ENCODE peak calls at places on chromosome 10, in nine cellular contexts. One of them, this sample, is unnamed.

GRCh38 chr10:107284187-107284586 is 119.7 kb upstream of the SORCS1 start:
- DNase-seq in glutamatergic neuron: no peak
- DNase-seq in GM23338: peak
- DNase-seq in heart left ventricle: no peak
- DNase-seq in pancreas: no peak
- DNase-seq in mucosa of descending colon: no peak
- DNase-seq in lower lobe of right lung: no peak
- DNase-seq in foreskin fibroblast: no peak
- DNase-seq in dorsolateral prefrontal cortex: no peak
- DNase-seq in this sample: no peak

GRCh38 chr10:72697711-72698110 is 5.8 kb downstream of the MCU start:
- DNase-seq in glutamatergic neuron: no peak
- DNase-seq in mucosa of descending colon: no peak
- DNase-seq in foreskin fibroblast: no peak
- DNase-seq in heart left ventricle: no peak
- DNase-seq in dorsolateral prefrontal cortex: no peak
- DNase-seq in lower lobe of right lung: no peak
- DNase-seq in GM23338: no peak
- DNase-seq in pancreas: no peak
- DNase-seq in this sample: no peak

GRCh38 chr10:24465899-24466615 is 257.1 kb downstream of the KIAA1217 start:
- DNase-seq in mucosa of descending colon: no peak
- DNase-seq in GM23338: no peak
- DNase-seq in glutamatergic neuron: no peak
- DNase-seq in dorsolateral prefrontal cortex: no peak
- DNase-seq in foreskin fibroblast: peak
- DNase-seq in pancreas: peak
- DNase-seq in heart left ventricle: no peak
- DNase-seq in lower lobe of right lung: no peak
- DNase-seq in this sample: no peak

GRCh38 chr10:16742165-16742960 is 74.9 kb downstream of the RSU1 start:
- DNase-seq in heart left ventricle: no peak
- DNase-seq in dorsolateral prefrontal cortex: no peak
- DNase-seq in glutamatergic neuron: no peak
- DNase-seq in mucosa of descending colon: no peak
- DNase-seq in pancreas: no peak
- DNase-seq in GM23338: no peak
- DNase-seq in lower lobe of right lung: no peak
- DNase-seq in foreskin fibroblast: no peak
- DNase-seq in this sample: no peak

GRCh38 chr10:129169115-129169514 is 297.9 kb upstream of the MGMT start:
- DNase-seq in heart left ventricle: no peak
- DNase-seq in dorsolateral prefrontal cortex: no peak
- DNase-seq in glutamatergic neuron: no peak
- DNase-seq in lower lobe of right lung: no peak
- DNase-seq in mucosa of descending colon: no peak
- DNase-seq in pancreas: no peak
- DNase-seq in GM23338: no peak
- DNase-seq in foreskin fibroblast: no peak
- DNase-seq in this sample: no peak

GRCh38 chr10:32140403-32140802 is 84.2 kb upstream of the KIF5B start:
- DNase-seq in glutamatergic neuron: no peak
- DNase-seq in mucosa of descending colon: no peak
- DNase-seq in dorsolateral prefrontal cortex: no peak
- DNase-seq in heart left ventricle: no peak
- DNase-seq in pancreas: no peak
- DNase-seq in GM23338: peak
- DNase-seq in foreskin fibroblast: no peak
- DNase-seq in lower lobe of right lung: no peak
- DNase-seq in this sample: no peak

GRCh38 chr10:130213286-130214080 is 77.3 kb downstream of the GLRX3 start:
- DNase-seq in glutamatergic neuron: no peak
- DNase-seq in pancreas: no peak
- DNase-seq in mucosa of descending colon: no peak
- DNase-seq in lower lobe of right lung: no peak
- DNase-seq in heart left ventricle: no peak
- DNase-seq in dorsolateral prefrontal cortex: no peak
- DNase-seq in foreskin fibroblast: no peak
- DNase-seq in GM23338: no peak
- DNase-seq in this sample: no peak

GRCh38 chr10:72740526-72740925 is 48.6 kb downstream of the MCU start:
- DNase-seq in foreskin fibroblast: peak
- DNase-seq in glutamatergic neuron: no peak
- DNase-seq in GM23338: no peak
- DNase-seq in pancreas: no peak
- DNase-seq in dorsolateral prefrontal cortex: no peak
- DNase-seq in mucosa of descending colon: no peak
- DNase-seq in lower lobe of right lung: no peak
- DNase-seq in heart left ventricle: peak
- DNase-seq in this sample: no peak

GRCh38 chr10:117441812-117442443 is 66.7 kb upstream of the PDZD8 start:
- DNase-seq in lower lobe of right lung: no peak
- DNase-seq in mucosa of descending colon: no peak
- DNase-seq in glutamatergic neuron: no peak
- DNase-seq in pancreas: no peak
- DNase-seq in GM23338: no peak
- DNase-seq in foreskin fibroblast: peak
- DNase-seq in dorsolateral prefrontal cortex: no peak
- DNase-seq in heart left ventricle: no peak
- DNase-seq in this sample: no peak

DNA sequence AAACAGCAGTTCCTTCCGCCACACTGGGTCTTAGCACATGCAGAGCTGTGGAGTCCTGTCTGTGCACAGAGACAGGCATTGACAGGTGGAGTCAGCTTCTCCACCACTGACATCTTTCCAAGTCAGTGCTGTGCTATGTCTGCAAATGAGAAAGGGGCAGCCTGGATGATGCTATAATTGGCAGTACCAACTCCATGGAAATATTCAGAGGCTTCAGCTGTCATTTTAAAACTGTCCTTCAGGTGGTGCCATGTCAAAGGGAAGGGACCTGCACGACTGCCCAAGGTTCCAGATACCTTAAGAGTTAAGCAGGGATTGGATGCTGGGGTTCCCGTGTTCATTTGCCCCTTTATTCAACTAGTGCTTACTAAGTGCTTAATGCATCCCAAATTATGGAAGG is 258.0 kb upstream of the PRKCQ start:
- DNase-seq in glutamatergic neuron: no peak
- DNase-seq in heart left ventricle: no peak
- DNase-seq in lower lobe of right lung: no peak
- DNase-seq in pancreas: no peak
- DNase-seq in dorsolateral prefrontal cortex: no peak
- DNase-seq in foreskin fibroblast: no peak
- DNase-seq in GM23338: peak
- DNase-seq in mucosa of descending colon: no peak
- DNase-seq in this sample: no peak
- TF ChIP-seq CTCF in glutamatergic neuron: no peak
- TF ChIP-seq CTCF in heart left ventricle: no peak
- TF ChIP-seq CTCF in lower lobe of right lung: peak
- TF ChIP-seq CTCF in pancreas: no peak
- TF ChIP-seq CTCF in dorsolateral prefrontal cortex: no peak
- TF ChIP-seq CTCF in foreskin fibroblast: no peak
- TF ChIP-seq CTCF in GM23338: peak
- TF ChIP-seq CTCF in mucosa of descending colon: no peak
- TF ChIP-seq CTCF in this sample: no peak

DNA sequence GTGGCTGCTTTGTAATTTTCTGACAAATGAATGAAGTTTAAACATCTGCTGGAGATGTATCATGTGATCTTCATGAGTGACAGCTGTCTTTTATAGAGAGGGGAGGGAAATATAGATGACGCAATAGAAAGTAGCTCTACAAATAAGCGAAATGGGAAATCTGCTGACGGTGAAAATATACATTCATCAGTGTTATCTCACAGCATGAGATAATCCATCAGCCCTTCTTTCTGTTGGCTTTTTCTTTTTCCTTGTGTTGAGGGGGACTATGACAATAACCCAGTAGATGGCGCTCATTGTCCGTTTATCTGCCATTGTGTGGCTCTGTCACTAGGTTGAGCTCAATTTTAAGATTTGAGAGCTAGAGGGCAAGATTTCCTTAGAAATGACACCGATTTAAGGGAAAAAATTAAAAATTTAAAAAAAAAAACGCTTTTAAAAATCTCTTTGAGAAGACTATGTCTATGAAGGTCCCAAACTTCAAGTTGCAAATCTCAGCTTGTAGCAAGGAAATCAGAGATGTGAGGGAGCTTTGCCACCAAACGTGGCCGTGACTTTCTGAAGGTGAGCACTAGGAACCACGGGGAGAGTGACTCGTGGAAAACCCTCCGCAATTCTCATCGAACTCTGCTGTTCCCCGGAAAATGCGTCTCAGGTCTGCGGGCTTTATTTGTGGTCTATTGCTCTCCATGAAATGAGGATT is 114.6 kb upstream of the SFMBT2 start:
- DNase-seq in pancreas: peak
- DNase-seq in foreskin fibroblast: peak
- DNase-seq in heart left ventricle: peak
- DNase-seq in glutamatergic neuron: peak
- DNase-seq in dorsolateral prefrontal cortex: peak
- DNase-seq in mucosa of descending colon: no peak
- DNase-seq in lower lobe of right lung: no peak
- DNase-seq in GM23338: peak
- DNase-seq in this sample: peak
- TF ChIP-seq CTCF in pancreas: peak
- TF ChIP-seq CTCF in foreskin fibroblast: peak
- TF ChIP-seq CTCF in heart left ventricle: peak
- TF ChIP-seq CTCF in glutamatergic neuron: peak
- TF ChIP-seq CTCF in dorsolateral prefrontal cortex: peak
- TF ChIP-seq CTCF in mucosa of descending colon: peak
- TF ChIP-seq CTCF in lower lobe of right lung: peak
- TF ChIP-seq CTCF in GM23338: peak
- TF ChIP-seq CTCF in this sample: peak

GRCh38 chr10:78916227-78916626 is 152.5 kb upstream of the ZMIZ1 start:
- DNase-seq in foreskin fibroblast: no peak
- DNase-seq in dorsolateral prefrontal cortex: peak
- DNase-seq in mucosa of descending colon: no peak
- DNase-seq in GM23338: no peak
- DNase-seq in pancreas: no peak
- DNase-seq in heart left ventricle: no peak
- DNase-seq in lower lobe of right lung: no peak
- DNase-seq in glutamatergic neuron: no peak
- DNase-seq in this sample: no peak

GRCh38 chr10:78914060-78914378 is 154.7 kb upstream of the ZMIZ1 start:
- DNase-seq in heart left ventricle: no peak
- DNase-seq in dorsolateral prefrontal cortex: no peak
- DNase-seq in mucosa of descending colon: peak
- DNase-seq in foreskin fibroblast: no peak
- DNase-seq in GM23338: no peak
- DNase-seq in glutamatergic neuron: no peak
- DNase-seq in lower lobe of right lung: no peak
- DNase-seq in pancreas: no peak
- DNase-seq in this sample: no peak

GRCh38 chr10:78913219-78914059 is 155.3 kb upstream of the ZMIZ1 start:
- DNase-seq in dorsolateral prefrontal cortex: peak
- DNase-seq in GM23338: peak
- DNase-seq in pancreas: peak
- DNase-seq in foreskin fibroblast: no peak
- DNase-seq in heart left ventricle: no peak
- DNase-seq in lower lobe of right lung: no peak
- DNase-seq in mucosa of descending colon: peak
- DNase-seq in glutamatergic neuron: peak
- DNase-seq in this sample: no peak

GRCh38 chr10:78915331-78915626 is 153.5 kb upstream of the ZMIZ1 start:
- DNase-seq in GM23338: no peak
- DNase-seq in dorsolateral prefrontal cortex: no peak
- DNase-seq in foreskin fibroblast: no peak
- DNase-seq in mucosa of descending colon: no peak
- DNase-seq in heart left ventricle: no peak
- DNase-seq in glutamatergic neuron: no peak
- DNase-seq in pancreas: no peak
- DNase-seq in lower lobe of right lung: no peak
- DNase-seq in this sample: no peak

DNA sequence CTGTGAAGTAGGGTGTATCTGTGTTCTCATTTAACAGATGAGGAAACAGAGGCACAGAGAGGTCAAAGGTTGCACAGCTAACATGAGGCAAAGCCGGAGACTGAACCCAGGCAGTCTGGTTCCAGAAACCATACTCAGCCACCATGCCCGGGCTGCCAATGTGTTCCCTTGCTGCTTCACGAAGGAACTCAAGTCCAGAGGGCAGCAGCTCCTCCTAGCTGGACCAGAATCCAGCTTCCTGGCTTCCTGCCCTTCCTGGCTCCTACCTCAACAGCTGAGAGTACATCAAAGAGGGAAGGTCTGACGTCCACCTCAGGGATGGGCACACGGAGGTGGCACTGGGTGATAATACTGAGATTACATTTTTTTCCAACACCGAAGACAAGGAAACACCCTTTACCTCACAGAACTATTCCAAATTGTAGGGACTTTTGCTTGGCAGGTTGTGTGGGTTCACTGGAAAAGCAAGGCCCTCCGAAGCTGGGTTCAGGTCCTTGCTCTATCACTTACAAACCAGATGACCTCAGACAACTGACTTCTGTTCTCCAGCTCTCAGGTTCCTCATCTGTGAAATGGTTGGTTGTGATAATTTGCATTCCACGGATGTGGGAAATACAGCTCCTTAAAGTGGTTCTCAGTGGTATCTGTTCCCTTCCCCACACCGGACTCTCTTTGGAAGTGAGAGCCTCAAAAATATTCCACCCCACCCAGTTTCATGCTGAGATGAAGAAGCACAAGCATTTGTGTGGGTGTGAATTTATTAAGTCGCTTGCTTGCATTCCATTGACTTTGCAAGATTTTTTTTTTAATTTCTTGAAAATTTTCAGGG is 154.1 kb upstream of the ZMIZ1 start:
- DNase-seq in pancreas: peak
- DNase-seq in lower lobe of right lung: no peak
- DNase-seq in heart left ventricle: no peak
- DNase-seq in mucosa of descending colon: no peak
- DNase-seq in foreskin fibroblast: no peak
- DNase-seq in dorsolateral prefrontal cortex: no peak
- DNase-seq in glutamatergic neuron: no peak
- DNase-seq in GM23338: no peak
- DNase-seq in this sample: no peak
- TF ChIP-seq CTCF in pancreas: no peak
- TF ChIP-seq CTCF in lower lobe of right lung: no peak
- TF ChIP-seq CTCF in heart left ventricle: no peak
- TF ChIP-seq CTCF in mucosa of descending colon: no peak
- TF ChIP-seq CTCF in foreskin fibroblast: no peak
- TF ChIP-seq CTCF in dorsolateral prefrontal cortex: no peak
- TF ChIP-seq CTCF in glutamatergic neuron: no peak
- TF ChIP-seq CTCF in GM23338: no peak
- TF ChIP-seq CTCF in this sample: no peak

DNA sequence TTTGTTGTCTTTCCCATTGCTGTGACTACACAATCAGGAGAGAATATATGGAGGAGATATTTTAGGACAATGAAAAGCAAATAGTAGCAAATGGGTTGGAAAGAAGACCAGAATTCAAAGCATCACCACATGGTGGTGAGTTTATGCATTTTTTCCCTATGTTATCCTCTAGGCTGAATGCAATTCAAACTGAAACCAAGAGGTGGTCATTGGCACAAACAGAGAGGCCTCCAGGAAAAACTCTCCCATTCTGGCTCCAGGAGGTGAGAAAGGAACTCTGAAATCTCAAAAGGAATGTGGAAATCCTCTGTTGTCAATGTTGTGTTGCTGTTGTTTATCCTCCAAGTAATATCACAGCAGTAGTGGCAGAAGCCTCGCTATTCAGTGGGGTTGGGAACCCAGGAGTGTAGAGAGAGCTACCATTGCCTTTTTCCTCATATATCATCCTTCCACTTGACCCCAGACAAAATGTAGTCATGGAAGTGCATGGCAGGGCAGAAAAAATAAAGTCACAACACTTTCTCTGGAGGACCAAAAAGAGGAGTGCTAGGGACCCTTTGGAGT is 819.1 kb downstream of the GRID1 start:
- DNase-seq in foreskin fibroblast: no peak
- DNase-seq in mucosa of descending colon: no peak
- DNase-seq in glutamatergic neuron: no peak
- DNase-seq in pancreas: no peak
- DNase-seq in lower lobe of right lung: no peak
- DNase-seq in GM23338: no peak
- DNase-seq in dorsolateral prefrontal cortex: no peak
- DNase-seq in heart left ventricle: no peak
- DNase-seq in this sample: no peak
- TF ChIP-seq CTCF in foreskin fibroblast: no peak
- TF ChIP-seq CTCF in mucosa of descending colon: no peak
- TF ChIP-seq CTCF in glutamatergic neuron: no peak
- TF ChIP-seq CTCF in pancreas: no peak
- TF ChIP-seq CTCF in lower lobe of right lung: no peak
- TF ChIP-seq CTCF in GM23338: no peak
- TF ChIP-seq CTCF in dorsolateral prefrontal cortex: no peak
- TF ChIP-seq CTCF in heart left ventricle: no peak
- TF ChIP-seq CTCF in this sample: no peak